ENCODE peak calls at places on chromosome X, in six cellular contexts. G is testis; S is activated CD8-positive, alpha-beta memory T cell treated with anti-CD3 and anti-CD28 coated beads for 48 hours; J is stomach; H is natural killer cell treated with Interleukin-12 subunit alpha and Interleukin-12 subunit beta and Interleukin-15 and Interleukin-18, amount 100 ng/mL, for 72 hours; B is GM13976. N is an unnamed sample.
A peak's percentile ranks its signal among the peaks of the same experiment; 100 is the strongest.

GRCh38 chrX:110286126-110286525 is 31.8 kb downstream of the AMMECR1 start:
- DNase-seq in S (no peak), H (no peak), G (no peak), B (no peak), J (no peak), N (peak; percentile 39)

GRCh38 chrX:15737957-15738685 is at the start of gene CA5B:
- DNase-seq in B (peak; percentile 92), H (peak; percentile 98), J (peak; percentile 98), S (peak; percentile 92), G (peak; percentile 94), N (peak; percentile 76)

GRCh38 chrX:40938418-40938817 is 146.8 kb upstream of the USP9X start:
- DNase-seq in B (no peak), G (no peak), H (no peak), S (no peak), J (no peak), N (no peak)

GRCh38 chrX:153032397-153033118 is 23.7 kb upstream of the PNMA3 start:
- DNase-seq in S (peak; percentile 38), B (peak; percentile 88), H (peak; percentile 78), J (peak; percentile 75), G (peak; percentile 78), N (peak; percentile 56)

GRCh38 chrX:19627081-19627480 is 111.8 kb upstream of the MAP3K15 start:
- DNase-seq in S (no peak), H (no peak), B (no peak), J (no peak), G (no peak), N (no peak)

GRCh38 chrX:41599507-41599906 is 89.3 kb upstream of the GPR34 start:
- DNase-seq in S (no peak), J (no peak), H (no peak), B (no peak), G (no peak), N (no peak)

GRCh38 chrX:69020316-69020715 is 144.9 kb downstream of the PJA1 start:
- DNase-seq in B (no peak), H (no peak), S (no peak), J (no peak), G (no peak), N (no peak)

GRCh38 chrX:34848281-34848680 is 94.3 kb upstream of the FAM47B start:
- DNase-seq in J (no peak), S (no peak), G (no peak), H (no peak), B (no peak), N (no peak)

GRCh38 chrX:40099046-40099968 is 1.5 kb upstream of the BCOR start:
- DNase-seq in H (peak; percentile 74), G (peak; percentile 25), B (peak; percentile 64), J (no peak), S (no peak), N (peak; percentile 33)

GRCh38 chrX:115564243-115564642 is 3.3 kb downstream of the PLS3 start:
- DNase-seq in S (no peak), H (no peak), G (no peak), J (no peak), B (no peak), N (no peak)

GRCh38 chrX:16312761-16313623 is 145.7 kb downstream of the MAGEB17 start:
- DNase-seq in H (no peak), J (no peak), B (no peak), S (no peak), G (no peak), N (no peak)

GRCh38 chrX:150238656-150239382 is 124.3 kb upstream of the MAMLD1 start:
- DNase-seq in S (no peak), H (no peak), J (no peak), G (no peak), B (no peak), N (no peak)

GRCh38 chrX:34849371-34849770 is 93.2 kb upstream of the FAM47B start:
- DNase-seq in H (no peak), J (no peak), S (no peak), B (no peak), G (no peak), N (no peak)

GRCh38 chrX:48045410-48046311 is 25.8 kb downstream of the ZNF630 start:
- DNase-seq in S (no peak), H (no peak), G (peak; percentile 54), B (no peak), J (no peak), N (no peak)

GRCh38 chrX:23855569-23855968 is 52.2 kb downstream of the APOO start:
- DNase-seq in J (no peak), B (no peak), S (no peak), G (no peak), H (no peak), N (no peak)

GRCh38 chrX:153645151-153645550 is 1.9 kb upstream of the DUSP9 start:
- DNase-seq in G (no peak), J (no peak), H (peak; percentile 6), B (no peak), S (no peak), N (no peak)

GRCh38 chrX:13151806-13152510 is 107.5 kb upstream of the FAM9C start:
- DNase-seq in B (no peak), J (no peak), G (no peak), H (no peak), S (no peak), N (no peak)

GRCh38 chrX:10722804-10723364 is 102.5 kb upstream of the MID1 start:
- DNase-seq in S (peak; percentile 4), G (peak; percentile 81), B (peak; percentile 56), H (no peak), J (peak; percentile 59), N (peak; percentile 57)

N was measured in SK-MEL-5.